ENCODE peak calls at places on chromosomes 7 and 10, in seven cellular contexts. One of them, this sample, is unnamed. For H3K4me1, the result is how much of the 10 kb centered on the place peaks cover.

GRCh38 chr10:7667262-7668141 is 736 bp upstream of the ITIH5 start:
- DNase-seq in uterus: peak
- DNase-seq in CD8-positive, alpha-beta T cell: no peak
- DNase-seq in mammary epithelial cell: no peak
- DNase-seq in CD4-positive, alpha-beta memory T cell: no peak
- DNase-seq in psoas muscle: peak
- DNase-seq in heart right ventricle: peak
- DNase-seq in this sample: no peak

GRCh38 chr7:153446490-153446889 is 605.7 kb upstream of the DPP6 start:
- DNase-seq in psoas muscle: no peak
- DNase-seq in mammary epithelial cell: no peak
- DNase-seq in CD8-positive, alpha-beta T cell: no peak
- DNase-seq in CD4-positive, alpha-beta memory T cell: no peak
- DNase-seq in heart right ventricle: no peak
- DNase-seq in uterus: no peak
- DNase-seq in this sample: no peak

GRCh38 chr7:80900583-80901576 is 18.0 kb downstream of the SEMA3C start:
- DNase-seq in psoas muscle: no peak
- DNase-seq in heart right ventricle: no peak
- DNase-seq in mammary epithelial cell: peak
- DNase-seq in CD4-positive, alpha-beta memory T cell: no peak
- DNase-seq in CD8-positive, alpha-beta T cell: no peak
- DNase-seq in uterus: no peak
- DNase-seq in this sample: no peak

GRCh38 chr10:125980521-125980920 is 84.2 kb downstream of the FANK1 start:
- DNase-seq in CD4-positive, alpha-beta memory T cell: no peak
- DNase-seq in heart right ventricle: no peak
- DNase-seq in psoas muscle: no peak
- DNase-seq in mammary epithelial cell: no peak
- DNase-seq in uterus: no peak
- DNase-seq in CD8-positive, alpha-beta T cell: no peak
- DNase-seq in this sample: no peak

GRCh38 chr7:6367701-6368211 is 80.0 kb downstream of the DAGLB start:
- DNase-seq in heart right ventricle: no peak
- DNase-seq in CD4-positive, alpha-beta memory T cell: no peak
- DNase-seq in uterus: no peak
- DNase-seq in psoas muscle: no peak
- DNase-seq in mammary epithelial cell: peak
- DNase-seq in CD8-positive, alpha-beta T cell: no peak
- DNase-seq in this sample: no peak

GRCh38 chr7:38232475-38233366 is 40.7 kb downstream of the TARP start:
- DNase-seq in heart right ventricle: no peak
- DNase-seq in psoas muscle: no peak
- DNase-seq in mammary epithelial cell: no peak
- DNase-seq in CD8-positive, alpha-beta T cell: peak
- DNase-seq in CD4-positive, alpha-beta memory T cell: peak
- DNase-seq in uterus: no peak
- DNase-seq in this sample: no peak

GRCh38 chr10:119208553-119208940 is 1.2 kb downstream of the GRK5 start:
- DNase-seq in CD4-positive, alpha-beta memory T cell: no peak
- DNase-seq in heart right ventricle: no peak
- DNase-seq in psoas muscle: no peak
- DNase-seq in uterus: no peak
- DNase-seq in mammary epithelial cell: no peak
- DNase-seq in CD8-positive, alpha-beta T cell: no peak
- DNase-seq in this sample: no peak

GRCh38 chr10:124990671-124991625 is 49.0 kb downstream of the ZRANB1 start:
- DNase-seq in mammary epithelial cell: no peak
- DNase-seq in uterus: no peak
- DNase-seq in heart right ventricle: no peak
- DNase-seq in psoas muscle: no peak
- DNase-seq in CD8-positive, alpha-beta T cell: no peak
- DNase-seq in CD4-positive, alpha-beta memory T cell: no peak
- DNase-seq in this sample: no peak

GRCh38 chr7:46131916-46132795 is 211.1 kb upstream of the IGFBP3 start:
- DNase-seq in CD4-positive, alpha-beta memory T cell: no peak
- DNase-seq in uterus: no peak
- DNase-seq in heart right ventricle: no peak
- DNase-seq in mammary epithelial cell: peak
- DNase-seq in CD8-positive, alpha-beta T cell: no peak
- DNase-seq in psoas muscle: no peak
- DNase-seq in this sample: no peak

GRCh38 chr7:107154826-107155225 is 14.0 kb upstream of the HBP1 start:
- DNase-seq in psoas muscle: no peak
- DNase-seq in CD4-positive, alpha-beta memory T cell: no peak
- DNase-seq in uterus: no peak
- DNase-seq in mammary epithelial cell: no peak
- DNase-seq in CD8-positive, alpha-beta T cell: no peak
- DNase-seq in heart right ventricle: no peak
- DNase-seq in this sample: no peak

GRCh38 chr7:44565795-44566559 is 7.7 kb downstream of the DDX56 start:
- DNase-seq in heart right ventricle: no peak
- DNase-seq in CD8-positive, alpha-beta T cell: no peak
- DNase-seq in uterus: no peak
- DNase-seq in mammary epithelial cell: no peak
- DNase-seq in psoas muscle: no peak
- DNase-seq in CD4-positive, alpha-beta memory T cell: no peak
- DNase-seq in this sample: no peak

GRCh38 chr10:99788598-99789259 is 6.3 kb downstream of the ABCC2 start:
- DNase-seq in psoas muscle: peak
- DNase-seq in heart right ventricle: no peak
- DNase-seq in CD4-positive, alpha-beta memory T cell: no peak
- DNase-seq in uterus: peak
- DNase-seq in CD8-positive, alpha-beta T cell: no peak
- DNase-seq in mammary epithelial cell: no peak
- DNase-seq in this sample: no peak

GRCh38 chr10:27998178-27998953 is 513 bp downstream of the ODAD2 start:
- DNase-seq in heart right ventricle: peak
- DNase-seq in CD4-positive, alpha-beta memory T cell: peak
- DNase-seq in uterus: peak
- DNase-seq in psoas muscle: peak
- DNase-seq in mammary epithelial cell: no peak
- DNase-seq in CD8-positive, alpha-beta T cell: no peak
- DNase-seq in this sample: peak

GRCh38 chr10:35421553-35422178 is 85.4 kb downstream of the CCNY start:
- DNase-seq in uterus: peak
- DNase-seq in heart right ventricle: no peak
- DNase-seq in CD4-positive, alpha-beta memory T cell: no peak
- DNase-seq in psoas muscle: no peak
- DNase-seq in CD8-positive, alpha-beta T cell: no peak
- DNase-seq in mammary epithelial cell: peak
- DNase-seq in this sample: no peak

GRCh38 chr7:91265693-91266066 is 1.4 kb downstream of the FZD1 start:
- DNase-seq in uterus: no peak
- DNase-seq in heart right ventricle: peak
- DNase-seq in mammary epithelial cell: peak
- DNase-seq in CD8-positive, alpha-beta T cell: no peak
- DNase-seq in psoas muscle: peak
- DNase-seq in CD4-positive, alpha-beta memory T cell: no peak
- DNase-seq in this sample: peak

GRCh38 chr7:3432916-3433315 is 131.9 kb downstream of the SDK1 start:
- DNase-seq in heart right ventricle: no peak
- DNase-seq in uterus: no peak
- DNase-seq in CD8-positive, alpha-beta T cell: no peak
- DNase-seq in psoas muscle: no peak
- DNase-seq in CD4-positive, alpha-beta memory T cell: no peak
- DNase-seq in mammary epithelial cell: no peak
- DNase-seq in this sample: no peak

GRCh38 chr7:83581667-83582435 is 67.1 kb downstream of the SEMA3E start:
- DNase-seq in CD8-positive, alpha-beta T cell: no peak
- DNase-seq in mammary epithelial cell: no peak
- DNase-seq in heart right ventricle: no peak
- DNase-seq in uterus: no peak
- DNase-seq in CD4-positive, alpha-beta memory T cell: no peak
- DNase-seq in psoas muscle: no peak
- DNase-seq in this sample: no peak

GRCh38 chr10:3071405-3072198 is 4.3 kb downstream of the PFKP start:
- DNase-seq in CD8-positive, alpha-beta T cell: no peak
- DNase-seq in uterus: no peak
- DNase-seq in CD4-positive, alpha-beta memory T cell: no peak
- DNase-seq in psoas muscle: no peak
- DNase-seq in heart right ventricle: no peak
- DNase-seq in mammary epithelial cell: peak
- DNase-seq in this sample: no peak

GRCh38 chr7:98355250-98355538 is 45.7 kb downstream of the BAIAP2L1 start:
- DNase-seq in CD4-positive, alpha-beta memory T cell: no peak
- DNase-seq in uterus: no peak
- DNase-seq in CD8-positive, alpha-beta T cell: no peak
- DNase-seq in heart right ventricle: no peak
- DNase-seq in psoas muscle: no peak
- DNase-seq in mammary epithelial cell: no peak
- DNase-seq in this sample: no peak

DNA sequence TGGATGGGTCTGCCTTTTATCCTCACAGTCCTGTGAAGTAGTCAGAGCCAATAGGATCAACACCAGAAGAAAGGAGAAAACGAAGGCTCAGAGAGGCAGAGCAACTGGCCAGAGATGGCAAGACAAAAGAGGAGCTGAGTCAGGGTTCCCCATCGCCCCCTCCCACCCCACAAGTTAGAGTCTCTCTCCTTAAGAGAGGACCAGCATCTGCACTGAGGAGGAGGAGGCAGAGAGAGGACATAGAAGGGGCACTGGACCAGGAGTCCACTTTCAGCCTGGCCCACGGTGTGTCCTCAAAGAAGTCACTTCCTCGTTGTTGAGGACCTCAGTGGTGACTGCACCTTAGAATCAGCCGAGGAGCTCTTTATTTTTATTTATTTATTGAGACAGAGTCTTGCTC is 11.6 kb downstream of the SPOCK2 start:
- DNase-seq in CD4-positive, alpha-beta memory T cell: no peak
- DNase-seq in heart right ventricle: no peak
- DNase-seq in uterus: no peak
- DNase-seq in CD8-positive, alpha-beta T cell: no peak
- DNase-seq in psoas muscle: no peak
- DNase-seq in mammary epithelial cell: no peak
- DNase-seq in this sample: no peak
- H3K27ac ChIP-seq in CD4-positive, alpha-beta memory T cell: peak
- H3K27ac ChIP-seq in heart right ventricle: no peak
- H3K27ac ChIP-seq in uterus: no peak
- H3K27ac ChIP-seq in CD8-positive, alpha-beta T cell: no peak
- H3K27ac ChIP-seq in psoas muscle: no peak
- H3K27ac ChIP-seq in mammary epithelial cell: no peak
- H3K27ac ChIP-seq in this sample: no peak

GRCh38 chr7:20220824-20221547 is 3.8 kb upstream of the MACC1 start:
- DNase-seq in CD4-positive, alpha-beta memory T cell: no peak
- DNase-seq in psoas muscle: no peak
- DNase-seq in uterus: no peak
- DNase-seq in CD8-positive, alpha-beta T cell: no peak
- DNase-seq in mammary epithelial cell: peak
- DNase-seq in heart right ventricle: no peak
- DNase-seq in this sample: no peak
- H3K4me1 ChIP-seq in CD4-positive, alpha-beta memory T cell: under half
- H3K4me1 ChIP-seq in psoas muscle: under half
- H3K4me1 ChIP-seq in uterus: under half
- H3K4me1 ChIP-seq in CD8-positive, alpha-beta T cell: under half
- H3K4me1 ChIP-seq in mammary epithelial cell: under half
- H3K4me1 ChIP-seq in heart right ventricle: under half
- H3K4me1 ChIP-seq in this sample: under half

GRCh38 chr7:101871351-101871750 is 53.9 kb downstream of the CUX1 start:
- DNase-seq in uterus: no peak
- DNase-seq in CD4-positive, alpha-beta memory T cell: no peak
- DNase-seq in psoas muscle: no peak
- DNase-seq in mammary epithelial cell: no peak
- DNase-seq in CD8-positive, alpha-beta T cell: no peak
- DNase-seq in heart right ventricle: no peak
- DNase-seq in this sample: no peak
- H3K27ac ChIP-seq in uterus: no peak
- H3K27ac ChIP-seq in CD4-positive, alpha-beta memory T cell: no peak
- H3K27ac ChIP-seq in psoas muscle: no peak
- H3K27ac ChIP-seq in mammary epithelial cell: no peak
- H3K27ac ChIP-seq in CD8-positive, alpha-beta T cell: no peak
- H3K27ac ChIP-seq in heart right ventricle: no peak
- H3K27ac ChIP-seq in this sample: no peak

GRCh38 chr10:116710021-116710420 is 32.3 kb downstream of the HSPA12A start:
- DNase-seq in uterus: no peak
- DNase-seq in mammary epithelial cell: no peak
- DNase-seq in heart right ventricle: no peak
- DNase-seq in CD4-positive, alpha-beta memory T cell: no peak
- DNase-seq in CD8-positive, alpha-beta T cell: no peak
- DNase-seq in psoas muscle: no peak
- DNase-seq in this sample: no peak
- H3K4me1 ChIP-seq in uterus: under half
- H3K4me1 ChIP-seq in mammary epithelial cell: under half
- H3K4me1 ChIP-seq in heart right ventricle: under half
- H3K4me1 ChIP-seq in CD4-positive, alpha-beta memory T cell: under half
- H3K4me1 ChIP-seq in CD8-positive, alpha-beta T cell: under half
- H3K4me1 ChIP-seq in psoas muscle: under half
- H3K4me1 ChIP-seq in this sample: under half

GRCh38 chr7:19362099-19362498 is 216.9 kb upstream of the FERD3L start:
- DNase-seq in mammary epithelial cell: peak
- DNase-seq in psoas muscle: no peak
- DNase-seq in CD4-positive, alpha-beta memory T cell: no peak
- DNase-seq in heart right ventricle: no peak
- DNase-seq in CD8-positive, alpha-beta T cell: no peak
- DNase-seq in uterus: no peak
- DNase-seq in this sample: no peak
- H3K27ac ChIP-seq in mammary epithelial cell: no peak
- H3K27ac ChIP-seq in psoas muscle: no peak
- H3K27ac ChIP-seq in CD4-positive, alpha-beta memory T cell: no peak
- H3K27ac ChIP-seq in heart right ventricle: no peak
- H3K27ac ChIP-seq in CD8-positive, alpha-beta T cell: no peak
- H3K27ac ChIP-seq in uterus: no peak
- H3K27ac ChIP-seq in this sample: no peak

This sample was measured in pancreas.